ENCODE peak calls at places on chromosomes 4 and X, in nine cellular contexts. One of them, this sample, is unnamed.

GRCh38 chr4:40515037-40515397 is 114.6 kb downstream of the RBM47 start:
- DNase-seq in IMR-90: peak
- DNase-seq in lower lobe of right lung: no peak
- DNase-seq in heart left ventricle: no peak
- DNase-seq in A549: no peak
- DNase-seq in GM12865: no peak
- DNase-seq in cardiac muscle cell: no peak
- DNase-seq in fibroblast of lung: peak
- DNase-seq in mesothelial cell of epicardium: no peak
- DNase-seq in this sample: no peak

GRCh38 chrX:10106801-10107200 is 50.0 kb upstream of the CLCN4 start:
- DNase-seq in IMR-90: no peak
- DNase-seq in lower lobe of right lung: no peak
- DNase-seq in heart left ventricle: no peak
- DNase-seq in A549: no peak
- DNase-seq in GM12865: peak
- DNase-seq in cardiac muscle cell: no peak
- DNase-seq in fibroblast of lung: no peak
- DNase-seq in mesothelial cell of epicardium: no peak
- DNase-seq in this sample: peak

GRCh38 chr4:139246166-139246565 is 33.9 kb downstream of the MGARP start:
- DNase-seq in IMR-90: no peak
- DNase-seq in lower lobe of right lung: no peak
- DNase-seq in heart left ventricle: no peak
- DNase-seq in A549: no peak
- DNase-seq in GM12865: no peak
- DNase-seq in cardiac muscle cell: no peak
- DNase-seq in fibroblast of lung: no peak
- DNase-seq in mesothelial cell of epicardium: no peak
- DNase-seq in this sample: no peak

GRCh38 chr4:7158991-7159390 is 33.3 kb upstream of the SORCS2 start:
- DNase-seq in IMR-90: no peak
- DNase-seq in lower lobe of right lung: no peak
- DNase-seq in heart left ventricle: no peak
- DNase-seq in A549: no peak
- DNase-seq in GM12865: no peak
- DNase-seq in cardiac muscle cell: no peak
- DNase-seq in fibroblast of lung: no peak
- DNase-seq in mesothelial cell of epicardium: peak
- DNase-seq in this sample: no peak

GRCh38 chr4:107183155-107183774 is 147.2 kb upstream of the DKK2 start:
- DNase-seq in IMR-90: peak
- DNase-seq in lower lobe of right lung: no peak
- DNase-seq in heart left ventricle: no peak
- DNase-seq in A549: peak
- DNase-seq in GM12865: peak
- DNase-seq in cardiac muscle cell: peak
- DNase-seq in fibroblast of lung: peak
- DNase-seq in mesothelial cell of epicardium: no peak
- DNase-seq in this sample: peak

GRCh38 chr4:91837608-91838029 is 466.1 kb upstream of the GRID2 start:
- DNase-seq in IMR-90: no peak
- DNase-seq in lower lobe of right lung: no peak
- DNase-seq in heart left ventricle: no peak
- DNase-seq in A549: peak
- DNase-seq in GM12865: no peak
- DNase-seq in cardiac muscle cell: peak
- DNase-seq in fibroblast of lung: peak
- DNase-seq in mesothelial cell of epicardium: no peak
- DNase-seq in this sample: no peak

GRCh38 chrX:128518508-128518907 is 466.3 kb upstream of the ACTRT1 start:
- DNase-seq in IMR-90: peak
- DNase-seq in lower lobe of right lung: no peak
- DNase-seq in heart left ventricle: no peak
- DNase-seq in A549: peak
- DNase-seq in GM12865: peak
- DNase-seq in cardiac muscle cell: peak
- DNase-seq in fibroblast of lung: no peak
- DNase-seq in mesothelial cell of epicardium: no peak
- DNase-seq in this sample: peak

GRCh38 chr4:54945838-54946237 is 179.6 kb downstream of the KDR start:
- DNase-seq in IMR-90: no peak
- DNase-seq in lower lobe of right lung: no peak
- DNase-seq in heart left ventricle: no peak
- DNase-seq in A549: no peak
- DNase-seq in GM12865: peak
- DNase-seq in cardiac muscle cell: peak
- DNase-seq in fibroblast of lung: no peak
- DNase-seq in mesothelial cell of epicardium: no peak
- DNase-seq in this sample: no peak

GRCh38 chrX:150544835-150545790 is 23.3 kb upstream of the MTM1 start:
- DNase-seq in IMR-90: no peak
- DNase-seq in lower lobe of right lung: no peak
- DNase-seq in heart left ventricle: no peak
- DNase-seq in A549: no peak
- DNase-seq in GM12865: no peak
- DNase-seq in cardiac muscle cell: no peak
- DNase-seq in fibroblast of lung: no peak
- DNase-seq in mesothelial cell of epicardium: no peak
- DNase-seq in this sample: no peak

GRCh38 chr4:156971623-156972369 is at the start of gene PDGFC:
- DNase-seq in IMR-90: peak
- DNase-seq in lower lobe of right lung: peak
- DNase-seq in heart left ventricle: peak
- DNase-seq in A549: peak
- DNase-seq in GM12865: no peak
- DNase-seq in cardiac muscle cell: peak
- DNase-seq in fibroblast of lung: peak
- DNase-seq in mesothelial cell of epicardium: peak
- DNase-seq in this sample: peak

GRCh38 chrX:110418220-110418856 is 59.7 kb downstream of the RTL9 start:
- DNase-seq in IMR-90: peak
- DNase-seq in lower lobe of right lung: peak
- DNase-seq in heart left ventricle: no peak
- DNase-seq in A549: peak
- DNase-seq in GM12865: no peak
- DNase-seq in cardiac muscle cell: peak
- DNase-seq in fibroblast of lung: peak
- DNase-seq in mesothelial cell of epicardium: no peak
- DNase-seq in this sample: peak

GRCh38 chrX:63503541-63503940 is 152.4 kb upstream of the SPIN4 start:
- DNase-seq in IMR-90: peak
- DNase-seq in lower lobe of right lung: no peak
- DNase-seq in heart left ventricle: no peak
- DNase-seq in A549: peak
- DNase-seq in GM12865: no peak
- DNase-seq in cardiac muscle cell: peak
- DNase-seq in fibroblast of lung: peak
- DNase-seq in mesothelial cell of epicardium: no peak
- DNase-seq in this sample: no peak

GRCh38 chr4:68077301-68077700 is 52.4 kb downstream of the TMPRSS11F start:
- DNase-seq in IMR-90: no peak
- DNase-seq in lower lobe of right lung: no peak
- DNase-seq in heart left ventricle: no peak
- DNase-seq in A549: no peak
- DNase-seq in GM12865: no peak
- DNase-seq in cardiac muscle cell: no peak
- DNase-seq in fibroblast of lung: no peak
- DNase-seq in mesothelial cell of epicardium: no peak
- DNase-seq in this sample: no peak

GRCh38 chr4:68074397-68074796 is 55.3 kb downstream of the TMPRSS11F start:
- DNase-seq in IMR-90: no peak
- DNase-seq in lower lobe of right lung: no peak
- DNase-seq in heart left ventricle: no peak
- DNase-seq in A549: no peak
- DNase-seq in GM12865: no peak
- DNase-seq in cardiac muscle cell: no peak
- DNase-seq in fibroblast of lung: no peak
- DNase-seq in mesothelial cell of epicardium: no peak
- DNase-seq in this sample: no peak

GRCh38 chr4:68079918-68080317 is 49.8 kb downstream of the TMPRSS11F start:
- DNase-seq in IMR-90: no peak
- DNase-seq in lower lobe of right lung: no peak
- DNase-seq in heart left ventricle: no peak
- DNase-seq in A549: no peak
- DNase-seq in GM12865: no peak
- DNase-seq in cardiac muscle cell: no peak
- DNase-seq in fibroblast of lung: no peak
- DNase-seq in mesothelial cell of epicardium: no peak
- DNase-seq in this sample: no peak

GRCh38 chr4:68077737-68078136 is 51.9 kb downstream of the TMPRSS11F start:
- DNase-seq in IMR-90: no peak
- DNase-seq in lower lobe of right lung: no peak
- DNase-seq in heart left ventricle: no peak
- DNase-seq in A549: no peak
- DNase-seq in GM12865: no peak
- DNase-seq in cardiac muscle cell: no peak
- DNase-seq in fibroblast of lung: no peak
- DNase-seq in mesothelial cell of epicardium: no peak
- DNase-seq in this sample: no peak

GRCh38 chr4:68076194-68076593 is 53.5 kb downstream of the TMPRSS11F start:
- DNase-seq in IMR-90: no peak
- DNase-seq in lower lobe of right lung: no peak
- DNase-seq in heart left ventricle: no peak
- DNase-seq in A549: no peak
- DNase-seq in GM12865: no peak
- DNase-seq in cardiac muscle cell: no peak
- DNase-seq in fibroblast of lung: no peak
- DNase-seq in mesothelial cell of epicardium: no peak
- DNase-seq in this sample: no peak
- TF ChIP-seq CTCF in IMR-90: no peak
- TF ChIP-seq CTCF in lower lobe of right lung: no peak
- TF ChIP-seq CTCF in heart left ventricle: no peak
- TF ChIP-seq CTCF in A549: no peak
- TF ChIP-seq CTCF in GM12865: no peak
- TF ChIP-seq CTCF in cardiac muscle cell: no peak
- TF ChIP-seq CTCF in fibroblast of lung: no peak
- TF ChIP-seq CTCF in mesothelial cell of epicardium: no peak
- TF ChIP-seq CTCF in this sample: no peak

DNA sequence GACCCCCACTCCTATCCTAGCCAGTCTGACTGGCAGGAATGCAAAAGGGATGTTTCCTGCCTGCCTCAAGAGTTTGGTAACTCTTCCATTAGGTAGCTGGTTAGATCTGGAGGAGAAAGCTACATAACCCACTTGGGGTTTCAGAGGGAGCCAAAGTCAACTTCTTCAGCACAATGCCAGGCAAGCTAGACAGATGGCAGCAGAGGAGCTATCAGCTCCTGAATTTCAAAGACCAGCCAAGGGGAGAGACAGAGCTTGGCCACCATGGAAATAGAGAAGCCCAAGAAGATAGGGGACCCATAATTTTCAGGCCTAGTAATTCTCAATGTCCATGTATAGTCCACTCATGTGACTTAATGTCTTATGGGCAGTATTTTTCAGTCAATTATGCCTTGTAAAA is 56.4 kb downstream of the PGRMC1 start:
- DNase-seq in IMR-90: no peak
- DNase-seq in lower lobe of right lung: no peak
- DNase-seq in heart left ventricle: no peak
- DNase-seq in A549: peak
- DNase-seq in GM12865: no peak
- DNase-seq in cardiac muscle cell: no peak
- DNase-seq in fibroblast of lung: no peak
- DNase-seq in mesothelial cell of epicardium: no peak
- DNase-seq in this sample: no peak
- TF ChIP-seq CTCF in IMR-90: no peak
- TF ChIP-seq CTCF in lower lobe of right lung: no peak
- TF ChIP-seq CTCF in heart left ventricle: no peak
- TF ChIP-seq CTCF in A549: peak
- TF ChIP-seq CTCF in GM12865: no peak
- TF ChIP-seq CTCF in cardiac muscle cell: no peak
- TF ChIP-seq CTCF in fibroblast of lung: no peak
- TF ChIP-seq CTCF in mesothelial cell of epicardium: no peak
- TF ChIP-seq CTCF in this sample: no peak

GRCh38 chrX:138058931-138059330 is 493.0 kb downstream of the ZIC3 start:
- DNase-seq in IMR-90: no peak
- DNase-seq in lower lobe of right lung: no peak
- DNase-seq in heart left ventricle: no peak
- DNase-seq in A549: no peak
- DNase-seq in GM12865: no peak
- DNase-seq in cardiac muscle cell: no peak
- DNase-seq in fibroblast of lung: no peak
- DNase-seq in mesothelial cell of epicardium: no peak
- DNase-seq in this sample: no peak

DNA sequence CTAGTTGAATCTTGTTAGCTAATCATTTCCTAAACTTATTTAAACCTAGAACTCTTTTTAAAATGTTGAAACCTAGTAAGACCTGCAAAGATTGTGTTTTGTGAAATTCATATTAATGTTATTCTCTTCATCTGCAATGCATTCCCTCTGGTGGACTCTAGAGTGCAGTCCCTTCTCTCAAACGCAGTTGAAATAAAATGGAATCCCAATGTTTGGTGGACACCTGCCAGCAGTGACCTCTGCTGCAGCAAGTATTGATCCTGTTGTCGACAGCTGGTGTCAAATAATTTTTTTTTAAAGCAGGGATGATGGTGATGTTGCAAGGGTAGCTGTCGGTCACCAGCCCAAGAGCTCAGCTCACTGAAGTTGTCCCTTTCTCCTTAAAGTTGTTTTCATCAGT is 492.0 kb downstream of the ZIC3 start:
- DNase-seq in IMR-90: no peak
- DNase-seq in lower lobe of right lung: no peak
- DNase-seq in heart left ventricle: no peak
- DNase-seq in A549: no peak
- DNase-seq in GM12865: no peak
- DNase-seq in cardiac muscle cell: no peak
- DNase-seq in fibroblast of lung: no peak
- DNase-seq in mesothelial cell of epicardium: no peak
- DNase-seq in this sample: no peak
- TF ChIP-seq CTCF in IMR-90: no peak
- TF ChIP-seq CTCF in lower lobe of right lung: no peak
- TF ChIP-seq CTCF in heart left ventricle: no peak
- TF ChIP-seq CTCF in A549: no peak
- TF ChIP-seq CTCF in GM12865: no peak
- TF ChIP-seq CTCF in cardiac muscle cell: no peak
- TF ChIP-seq CTCF in fibroblast of lung: no peak
- TF ChIP-seq CTCF in mesothelial cell of epicardium: no peak
- TF ChIP-seq CTCF in this sample: no peak

DNA sequence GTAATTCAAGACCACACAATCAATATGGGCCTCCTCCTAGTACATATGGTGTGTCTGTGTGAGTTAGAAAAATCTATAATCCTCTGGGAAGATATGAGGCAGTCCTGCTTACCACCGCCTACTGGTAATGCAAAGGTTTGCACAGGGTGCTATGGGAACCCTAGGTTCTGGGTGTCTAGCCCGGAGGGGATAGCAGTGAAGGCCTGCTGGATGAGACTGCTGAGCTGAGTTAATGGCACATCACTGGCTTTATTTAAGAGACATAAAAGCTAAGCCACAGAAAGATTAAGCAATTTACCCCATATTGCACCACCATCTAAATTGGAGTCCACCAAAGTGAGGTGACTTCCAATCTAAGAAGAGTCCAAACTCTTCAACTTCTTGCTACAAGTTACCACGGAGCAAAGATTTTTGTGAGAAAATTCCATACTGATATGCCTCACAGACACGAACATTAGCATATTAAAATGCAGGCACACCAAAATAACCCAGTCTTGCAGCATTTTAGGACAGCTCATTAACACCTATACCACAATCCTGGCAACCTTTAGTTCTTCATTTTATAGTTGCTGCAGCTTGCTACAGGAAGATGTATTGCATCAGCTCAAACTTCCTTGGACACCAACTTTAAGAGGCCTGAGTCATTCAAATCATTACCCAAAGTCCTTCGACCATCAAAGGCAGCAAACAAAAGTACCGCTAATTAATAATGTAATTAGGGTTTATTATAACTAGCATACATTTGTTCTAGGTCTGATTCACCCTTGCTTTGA is 13.7 kb downstream of the DGKK start:
- DNase-seq in IMR-90: no peak
- DNase-seq in lower lobe of right lung: no peak
- DNase-seq in heart left ventricle: no peak
- DNase-seq in A549: no peak
- DNase-seq in GM12865: no peak
- DNase-seq in cardiac muscle cell: no peak
- DNase-seq in fibroblast of lung: no peak
- DNase-seq in mesothelial cell of epicardium: no peak
- DNase-seq in this sample: no peak
- TF ChIP-seq CTCF in IMR-90: no peak
- TF ChIP-seq CTCF in lower lobe of right lung: no peak
- TF ChIP-seq CTCF in heart left ventricle: no peak
- TF ChIP-seq CTCF in A549: no peak
- TF ChIP-seq CTCF in GM12865: no peak
- TF ChIP-seq CTCF in cardiac muscle cell: no peak
- TF ChIP-seq CTCF in fibroblast of lung: no peak
- TF ChIP-seq CTCF in mesothelial cell of epicardium: no peak
- TF ChIP-seq CTCF in this sample: no peak

This sample was measured in MM.1S.